ENCODE peak calls at places on chromosome X, in four cellular contexts. I, D, Q and S are unnamed samples.

GRCh38 chrX:119391279-119391678 is 7.9 kb upstream of the SLC25A43 start:
- DNase-seq in I (peak), D (peak), Q (no peak), S (peak)

GRCh38 chrX:102684772-102685520 is 27.3 kb upstream of the GPRASP2 start:
- DNase-seq in I (no peak), D (no peak), Q (peak), S (no peak)

GRCh38 chrX:21806691-21807090 is 32.7 kb upstream of the MBTPS2 start:
- DNase-seq in I (no peak), D (no peak), Q (no peak), S (peak)

GRCh38 chrX:27890611-27891010 is 82.8 kb downstream of the MAGEB10 start:
- DNase-seq in I (no peak), D (no peak), Q (no peak), S (peak)

GRCh38 chrX:40108959-40109287 is 11.2 kb upstream of the BCOR start:
- DNase-seq in I (no peak), D (peak), Q (no peak), S (peak)

GRCh38 chrX:1144293-1144692 is 68.2 kb downstream of the CRLF2 start:
- DNase-seq in I (no peak), D (no peak), Q (no peak), S (no peak)

GRCh38 chrX:56978172-56978571 is 17.2 kb downstream of the SPIN3 start:
- DNase-seq in I (peak), D (peak), Q (peak), S (peak)

GRCh38 chrX:12973561-12974216 is 1.2 kb upstream of the TMSB4X start:
- DNase-seq in I (no peak), D (no peak), Q (no peak), S (no peak)

GRCh38 chrX:9285342-9285771 is 179.5 kb upstream of the TBL1X start:
- DNase-seq in I (no peak), D (no peak), Q (no peak), S (no peak)

GRCh38 chrX:21638311-21638710 is 19.8 kb downstream of the KLHL34 start:
- DNase-seq in I (no peak), D (no peak), Q (no peak), S (no peak)

GRCh38 chrX:5278908-5279307 is 949.8 kb downstream of the NLGN4X start:
- DNase-seq in I (no peak), D (no peak), Q (no peak), S (no peak)

GRCh38 chrX:69424910-69425309 is 79.2 kb upstream of the NALF2 start:
- DNase-seq in I (no peak), D (no peak), Q (no peak), S (no peak)

GRCh38 chrX:77962068-77962902 is 7.2 kb downstream of the PGAM4 start:
- DNase-seq in I (no peak), D (no peak), Q (no peak), S (no peak)

GRCh38 chrX:15894724-15895123 is 40.1 kb upstream of the AP1S2 start:
- DNase-seq in I (no peak), D (no peak), Q (no peak), S (no peak)

GRCh38 chrX:39907964-39908616 is 189.7 kb downstream of the BCOR start:
- DNase-seq in I (peak), D (peak), Q (no peak), S (peak)

GRCh38 chrX:18997916-18998315 is 14.0 kb upstream of the PHKA2 start:
- DNase-seq in I (no peak), D (no peak), Q (no peak), S (peak)

GRCh38 chrX:13689519-13690211 is 737 bp downstream of the RAB9A start:
- DNase-seq in I (no peak), D (no peak), Q (no peak), S (no peak)

GRCh38 chrX:32480019-32480418 is 731.3 kb downstream of the DMD start:
- DNase-seq in I (no peak), D (no peak), Q (no peak), S (no peak)

GRCh38 chrX:137353404-137353803 is 212.5 kb upstream of the ZIC3 start:
- DNase-seq in I (no peak), D (no peak), Q (no peak), S (no peak)

GRCh38 chrX:52988985-52989917 is 30.9 kb upstream of the FAM156A start:
- DNase-seq in I (no peak), D (no peak), Q (no peak), S (no peak)

GRCh38 chrX:130085551-130085986 is 24.7 kb downstream of the ELF4 start:
- DNase-seq in I (no peak), D (no peak), Q (no peak), S (no peak)

GRCh38 chrX:115960440-115961084 is 210.0 kb upstream of the AGTR2 start:
- DNase-seq in I (no peak), D (no peak), Q (no peak), S (peak)
- TF ChIP-seq PBX3 in I (no peak), D (no peak), Q (no peak), S (no peak)

DNA sequence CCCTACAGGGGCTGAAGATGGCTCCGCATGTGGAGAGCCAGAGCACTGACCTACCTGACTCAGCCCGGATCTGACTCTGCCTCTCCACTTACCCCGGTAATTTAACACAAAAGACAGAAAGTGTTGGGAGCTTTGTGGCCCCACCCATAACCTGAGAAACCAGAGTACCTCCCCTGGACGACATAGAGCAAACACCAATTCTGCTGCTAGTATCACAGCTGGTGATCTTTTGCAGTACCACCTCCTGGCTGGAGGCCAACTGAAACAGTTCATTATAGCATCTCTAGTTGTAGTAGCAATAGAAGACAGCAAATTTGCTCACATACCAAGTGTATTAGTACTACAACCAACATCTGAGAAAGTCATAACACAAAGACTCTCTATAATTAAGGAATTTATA is 443.9 kb downstream of the KLHL4 start:
- DNase-seq in I (no peak), D (no peak), Q (no peak), S (no peak)
- TF ChIP-seq CHD2 in I (no peak), D (no peak), Q (no peak), S (no peak)

GRCh38 chrX:11371106-11371505 is 77.9 kb downstream of the AMELX start:
- DNase-seq in I (no peak), D (no peak), Q (no peak), S (no peak)

GRCh38 chrX:11374570-11374969 is 81.4 kb downstream of the AMELX start:
- DNase-seq in I (no peak), D (no peak), Q (no peak), S (no peak)

GRCh38 chrX:11376163-11376562 is 83.0 kb downstream of the AMELX start:
- DNase-seq in I (no peak), D (no peak), Q (no peak), S (no peak)

GRCh38 chrX:11380187-11380586 is 87.0 kb downstream of the AMELX start:
- DNase-seq in I (no peak), D (no peak), Q (no peak), S (no peak)

GRCh38 chrX:11375614-11376119 is 82.5 kb downstream of the AMELX start:
- DNase-seq in I (no peak), D (no peak), Q (no peak), S (no peak)
- TF ChIP-seq PBX3 in I (no peak), D (no peak), Q (no peak), S (no peak)

DNA sequence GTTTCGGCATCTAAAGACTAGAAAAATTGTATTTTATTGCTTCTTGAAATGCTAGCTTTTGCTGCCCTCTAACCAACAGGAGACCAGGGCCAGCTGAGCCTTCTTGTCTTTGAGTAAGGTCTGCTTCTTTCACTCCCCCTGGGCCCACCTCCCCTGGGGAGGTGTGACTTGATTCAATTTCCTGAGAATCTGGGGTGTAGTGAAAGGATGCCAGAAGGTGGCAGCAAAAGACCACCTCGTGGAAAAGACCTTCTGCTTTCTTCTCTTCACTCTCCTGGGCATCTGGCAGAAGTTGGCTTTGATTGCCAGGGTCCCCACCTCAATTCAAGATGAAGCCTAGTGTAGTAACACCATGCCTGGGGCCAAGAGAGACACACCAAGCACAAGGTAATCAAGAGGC is 96.5 kb upstream of the MAOA start:
- DNase-seq in I (peak), D (peak), Q (no peak), S (peak)
- TF ChIP-seq CHD2 in I (no peak), D (no peak), Q (no peak), S (no peak)

GRCh38 chrX:71081348-71082148 is 13.4 kb upstream of the SNX12 start:
- DNase-seq in I (peak), D (no peak), Q (no peak), S (peak)
- TF ChIP-seq PBX3 in I (no peak), D (no peak), Q (no peak), S (no peak)

GRCh38 chrX:41952102-41952501 is 28.7 kb upstream of the CASK start:
- DNase-seq in I (no peak), D (no peak), Q (no peak), S (no peak)

GRCh38 chrX:41958861-41959260 is 35.5 kb upstream of the CASK start:
- DNase-seq in I (no peak), D (no peak), Q (no peak), S (no peak)

GRCh38 chrX:41960142-41960541 is 36.8 kb upstream of the CASK start:
- DNase-seq in I (no peak), D (no peak), Q (no peak), S (peak)

DNA sequence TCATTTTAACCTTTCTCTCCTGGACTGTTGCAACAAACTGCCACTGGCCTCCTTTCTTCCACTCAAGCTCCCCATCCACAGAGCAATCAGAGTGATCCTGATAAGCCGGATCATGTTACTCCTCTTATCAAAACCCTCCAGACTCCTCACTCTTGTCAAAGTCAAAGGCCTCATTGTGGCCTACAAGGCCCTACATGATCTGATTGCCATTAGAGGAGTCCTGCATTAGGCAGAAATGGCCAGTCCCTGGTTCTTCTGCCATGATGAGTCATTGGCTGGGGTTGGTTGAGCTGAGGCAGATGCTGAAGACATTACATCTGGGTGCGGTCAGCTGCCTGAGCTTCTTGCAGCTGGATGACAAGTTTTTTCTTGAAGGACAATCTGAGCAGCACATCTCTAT is 32.7 kb upstream of the CASK start:
- DNase-seq in I (no peak), D (no peak), Q (no peak), S (no peak)
- TF ChIP-seq CHD2 in I (no peak), D (no peak), Q (no peak), S (no peak)

DNA sequence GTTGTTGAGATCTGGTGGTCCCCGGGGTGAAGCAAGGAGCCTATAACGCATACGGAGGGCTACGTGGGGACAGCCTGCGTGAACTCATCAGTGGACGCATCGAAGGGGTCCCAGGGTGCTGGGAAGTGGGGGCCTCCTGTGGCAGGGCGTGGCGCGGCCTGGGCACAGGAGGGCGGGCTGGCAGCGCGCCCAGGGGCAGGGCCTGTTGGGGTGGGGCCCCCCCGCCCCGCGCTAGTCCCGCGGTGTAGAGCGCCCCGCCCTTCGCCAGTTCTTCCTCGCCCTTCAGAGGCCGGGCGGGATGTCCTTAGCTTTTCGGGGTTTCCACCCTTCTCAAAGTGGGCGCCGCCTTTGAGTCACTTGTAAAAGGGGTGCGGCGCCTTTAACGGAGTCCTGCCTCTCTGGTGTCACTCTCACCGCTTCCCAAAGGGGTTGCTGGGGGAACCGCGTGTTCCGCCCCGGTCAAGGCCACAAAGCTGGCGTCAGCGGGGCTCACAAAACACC is 632 bp downstream of the PLP2 start:
- DNase-seq in I (no peak), D (peak), Q (no peak), S (no peak)
- TF ChIP-seq PBX3 in I (no peak), D (peak), Q (peak), S (peak)

DNA sequence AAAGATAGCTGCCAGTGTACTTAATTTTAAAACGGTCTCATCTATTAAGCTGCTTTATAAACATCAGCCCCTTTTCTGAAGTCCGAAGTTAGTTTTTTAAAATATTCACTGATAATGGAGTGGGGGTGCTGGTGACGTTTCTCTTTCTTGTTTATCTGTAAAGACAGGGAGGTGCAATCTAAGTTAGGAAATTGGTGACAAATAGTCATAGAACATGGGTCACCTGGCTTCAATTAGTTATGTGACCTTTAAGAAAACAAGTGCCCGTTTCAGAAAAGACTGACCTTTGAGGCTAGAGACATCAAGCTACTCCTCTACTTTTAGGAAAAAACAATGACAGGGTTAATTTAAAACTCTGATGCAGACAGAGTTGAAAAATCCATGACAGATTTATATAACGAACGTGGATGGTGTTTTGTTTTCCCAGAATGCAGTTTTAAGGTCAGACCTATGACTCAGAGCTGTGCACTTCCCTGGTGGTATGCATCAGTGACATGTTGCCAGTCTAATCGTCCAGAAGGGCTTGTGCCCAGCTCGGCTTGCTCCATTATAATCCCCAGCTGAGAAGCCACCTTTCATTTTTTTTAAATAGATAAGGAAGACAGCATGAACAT is 38.2 kb downstream of the FHL1 start:
- DNase-seq in I (no peak), D (no peak), Q (no peak), S (peak)
- TF ChIP-seq CHD2 in I (no peak), D (no peak), Q (no peak), S (no peak)